ENCODE peak calls at places on chromosomes 7 and 10, in five cellular contexts. One of them, this sample, is unnamed.

GRCh38 chr7:30163231-30163894 is 28.6 kb downstream of the MTURN start:
- DNase-seq in adrenal gland: peak; percentile 30
- DNase-seq in fibroblast of the aortic adventitia: no peak
- DNase-seq in CD8-positive, alpha-beta memory T cell: peak; percentile 44
- DNase-seq in OCI-LY7: peak; percentile 18
- DNase-seq in this sample: no peak

GRCh38 chr7:43799605-43800004 is 41.1 kb downstream of the BLVRA start:
- DNase-seq in adrenal gland: no peak
- DNase-seq in fibroblast of the aortic adventitia: no peak
- DNase-seq in CD8-positive, alpha-beta memory T cell: no peak
- DNase-seq in OCI-LY7: no peak
- DNase-seq in this sample: no peak

GRCh38 chr7:144513332-144513731 is 109.8 kb upstream of the NOBOX start:
- DNase-seq in adrenal gland: peak; percentile 11
- DNase-seq in fibroblast of the aortic adventitia: peak; percentile 20
- DNase-seq in CD8-positive, alpha-beta memory T cell: no peak
- DNase-seq in OCI-LY7: no peak
- DNase-seq in this sample: peak; percentile 4

GRCh38 chr7:34190299-34190698 is 285.0 kb downstream of the BMPER start:
- DNase-seq in adrenal gland: no peak
- DNase-seq in fibroblast of the aortic adventitia: peak; percentile 16
- DNase-seq in CD8-positive, alpha-beta memory T cell: no peak
- DNase-seq in OCI-LY7: no peak
- DNase-seq in this sample: no peak

GRCh38 chr10:29734980-29735627 is 100.3 kb upstream of the SVIL start:
- DNase-seq in adrenal gland: peak; percentile 69
- DNase-seq in fibroblast of the aortic adventitia: peak; percentile 43
- DNase-seq in CD8-positive, alpha-beta memory T cell: peak; percentile 53
- DNase-seq in OCI-LY7: no peak
- DNase-seq in this sample: peak; percentile 67

GRCh38 chr10:87596351-87596750 is 63.3 kb upstream of the PAPSS2 start:
- DNase-seq in adrenal gland: no peak
- DNase-seq in fibroblast of the aortic adventitia: no peak
- DNase-seq in CD8-positive, alpha-beta memory T cell: no peak
- DNase-seq in OCI-LY7: no peak
- DNase-seq in this sample: no peak

GRCh38 chr7:102075126-102075525 is 211.5 kb upstream of the SH2B2 start:
- DNase-seq in adrenal gland: no peak
- DNase-seq in fibroblast of the aortic adventitia: no peak
- DNase-seq in CD8-positive, alpha-beta memory T cell: no peak
- DNase-seq in OCI-LY7: no peak
- DNase-seq in this sample: no peak

GRCh38 chr10:69895759-69896158 is 94.1 kb downstream of the COL13A1 start:
- DNase-seq in adrenal gland: no peak
- DNase-seq in fibroblast of the aortic adventitia: peak; percentile 92
- DNase-seq in CD8-positive, alpha-beta memory T cell: no peak
- DNase-seq in OCI-LY7: no peak
- DNase-seq in this sample: no peak

GRCh38 chr10:43249962-43250624 is 16.8 kb downstream of the RASGEF1A start:
- DNase-seq in adrenal gland: no peak
- DNase-seq in fibroblast of the aortic adventitia: no peak
- DNase-seq in CD8-positive, alpha-beta memory T cell: no peak
- DNase-seq in OCI-LY7: no peak
- DNase-seq in this sample: peak; percentile 6

GRCh38 chr10:122190151-122190550 is 80.9 kb upstream of the BTBD16 start:
- DNase-seq in adrenal gland: no peak
- DNase-seq in fibroblast of the aortic adventitia: no peak
- DNase-seq in CD8-positive, alpha-beta memory T cell: no peak
- DNase-seq in OCI-LY7: no peak
- DNase-seq in this sample: no peak

GRCh38 chr7:112830769-112831168 is 40.6 kb upstream of the TMEM168 start:
- DNase-seq in adrenal gland: no peak
- DNase-seq in fibroblast of the aortic adventitia: no peak
- DNase-seq in CD8-positive, alpha-beta memory T cell: no peak
- DNase-seq in OCI-LY7: no peak
- DNase-seq in this sample: no peak

GRCh38 chr10:36802523-36803153 is 322.8 kb upstream of the ANKRD30A start:
- DNase-seq in adrenal gland: no peak
- DNase-seq in fibroblast of the aortic adventitia: peak; percentile 60
- DNase-seq in CD8-positive, alpha-beta memory T cell: no peak
- DNase-seq in OCI-LY7: no peak
- DNase-seq in this sample: peak; percentile 66

GRCh38 chr7:134619627-134620331 is 26.9 kb upstream of the BPGM start:
- DNase-seq in adrenal gland: no peak
- DNase-seq in fibroblast of the aortic adventitia: peak; percentile 91
- DNase-seq in CD8-positive, alpha-beta memory T cell: no peak
- DNase-seq in OCI-LY7: no peak
- DNase-seq in this sample: no peak

GRCh38 chr10:112344261-112344660 is 29.7 kb upstream of the ACSL5 start:
- DNase-seq in adrenal gland: no peak
- DNase-seq in fibroblast of the aortic adventitia: no peak
- DNase-seq in CD8-positive, alpha-beta memory T cell: no peak
- DNase-seq in OCI-LY7: no peak
- DNase-seq in this sample: no peak

GRCh38 chr10:34061846-34062245 is 727.4 kb upstream of the NRP1 start:
- DNase-seq in adrenal gland: no peak
- DNase-seq in fibroblast of the aortic adventitia: no peak
- DNase-seq in CD8-positive, alpha-beta memory T cell: no peak
- DNase-seq in OCI-LY7: no peak
- DNase-seq in this sample: no peak

GRCh38 chr10:122310311-122311050 is 39.4 kb downstream of the BTBD16 start:
- DNase-seq in adrenal gland: peak; percentile 74
- DNase-seq in fibroblast of the aortic adventitia: no peak
- DNase-seq in CD8-positive, alpha-beta memory T cell: no peak
- DNase-seq in OCI-LY7: no peak
- DNase-seq in this sample: peak; percentile 76

GRCh38 chr7:22140597-22140996 is 194.9 kb upstream of the CDCA7L start:
- DNase-seq in adrenal gland: no peak
- DNase-seq in fibroblast of the aortic adventitia: no peak
- DNase-seq in CD8-positive, alpha-beta memory T cell: no peak
- DNase-seq in OCI-LY7: no peak
- DNase-seq in this sample: no peak

GRCh38 chr7:155356323-155357105 is 58.8 kb downstream of the INSIG1 start:
- DNase-seq in adrenal gland: no peak
- DNase-seq in fibroblast of the aortic adventitia: no peak
- DNase-seq in CD8-positive, alpha-beta memory T cell: no peak
- DNase-seq in OCI-LY7: no peak
- DNase-seq in this sample: peak; percentile 39

GRCh38 chr10:129963831-129964501 is at the start of gene EBF3:
- DNase-seq in adrenal gland: peak; percentile 42
- DNase-seq in fibroblast of the aortic adventitia: peak; percentile 88
- DNase-seq in CD8-positive, alpha-beta memory T cell: peak; percentile 39
- DNase-seq in OCI-LY7: no peak
- DNase-seq in this sample: peak; percentile 64

GRCh38 chr7:50436133-50436802 is 13.9 kb downstream of the FIGNL1 start:
- DNase-seq in adrenal gland: peak; percentile 27
- DNase-seq in fibroblast of the aortic adventitia: peak; percentile 69
- DNase-seq in CD8-positive, alpha-beta memory T cell: no peak
- DNase-seq in OCI-LY7: no peak
- DNase-seq in this sample: no peak

GRCh38 chr7:70527489-70527888 is 604.5 kb upstream of the GALNT17 start:
- DNase-seq in adrenal gland: no peak
- DNase-seq in fibroblast of the aortic adventitia: no peak
- DNase-seq in CD8-positive, alpha-beta memory T cell: no peak
- DNase-seq in OCI-LY7: no peak
- DNase-seq in this sample: no peak

GRCh38 chr7:104032486-104032885 is 43.0 kb upstream of the RELN start:
- DNase-seq in adrenal gland: no peak
- DNase-seq in fibroblast of the aortic adventitia: no peak
- DNase-seq in CD8-positive, alpha-beta memory T cell: no peak
- DNase-seq in OCI-LY7: no peak
- DNase-seq in this sample: no peak

GRCh38 chr7:107742678-107743566 is 1.0 kb upstream of the CBLL1 start:
- DNase-seq in adrenal gland: peak; percentile 56
- DNase-seq in fibroblast of the aortic adventitia: no peak
- DNase-seq in CD8-positive, alpha-beta memory T cell: no peak
- DNase-seq in OCI-LY7: no peak
- DNase-seq in this sample: no peak

GRCh38 chr10:31213959-31214358 is 105.1 kb upstream of the ZEB1 start:
- DNase-seq in adrenal gland: no peak
- DNase-seq in fibroblast of the aortic adventitia: no peak
- DNase-seq in CD8-positive, alpha-beta memory T cell: no peak
- DNase-seq in OCI-LY7: no peak
- DNase-seq in this sample: no peak

GRCh38 chr10:70589762-70590662 is 12.5 kb downstream of the PRF1 start:
- DNase-seq in adrenal gland: no peak
- DNase-seq in fibroblast of the aortic adventitia: peak; percentile 88
- DNase-seq in CD8-positive, alpha-beta memory T cell: no peak
- DNase-seq in OCI-LY7: no peak
- DNase-seq in this sample: no peak

GRCh38 chr10:129877773-129878371 is 86.2 kb downstream of the EBF3 start:
- DNase-seq in adrenal gland: peak; percentile 11
- DNase-seq in fibroblast of the aortic adventitia: peak; percentile 11
- DNase-seq in CD8-positive, alpha-beta memory T cell: peak; percentile 6
- DNase-seq in OCI-LY7: peak; percentile 41
- DNase-seq in this sample: peak; percentile 24

GRCh38 chr10:7233259-7233991 is 177.4 kb downstream of the SFMBT2 start:
- DNase-seq in adrenal gland: no peak
- DNase-seq in fibroblast of the aortic adventitia: no peak
- DNase-seq in CD8-positive, alpha-beta memory T cell: no peak
- DNase-seq in OCI-LY7: no peak
- DNase-seq in this sample: no peak

GRCh38 chr7:35253182-35253679 is 669 bp downstream of the TBX20 start:
- DNase-seq in adrenal gland: no peak
- DNase-seq in fibroblast of the aortic adventitia: peak; percentile 35
- DNase-seq in CD8-positive, alpha-beta memory T cell: no peak
- DNase-seq in OCI-LY7: peak; percentile 41
- DNase-seq in this sample: no peak

GRCh38 chr10:119025336-119025735 is 4.2 kb upstream of the NANOS1 start:
- DNase-seq in adrenal gland: peak; percentile 45
- DNase-seq in fibroblast of the aortic adventitia: peak; percentile 68
- DNase-seq in CD8-positive, alpha-beta memory T cell: no peak
- DNase-seq in OCI-LY7: no peak
- DNase-seq in this sample: peak; percentile 94

GRCh38 chr10:79249156-79250121 is 97.8 kb upstream of the PPIF start:
- DNase-seq in adrenal gland: no peak
- DNase-seq in fibroblast of the aortic adventitia: no peak
- DNase-seq in CD8-positive, alpha-beta memory T cell: no peak
- DNase-seq in OCI-LY7: peak; percentile 82
- DNase-seq in this sample: no peak
- H3K4me3 ChIP-seq in adrenal gland: no peak overlapping the region
- H3K4me3 ChIP-seq in fibroblast of the aortic adventitia: no peak overlapping the region
- H3K4me3 ChIP-seq in CD8-positive, alpha-beta memory T cell: no peak overlapping the region
- H3K4me3 ChIP-seq in OCI-LY7: peak overlapping the region; percentile 76
- H3K4me3 ChIP-seq in this sample: no peak overlapping the region

DNA sequence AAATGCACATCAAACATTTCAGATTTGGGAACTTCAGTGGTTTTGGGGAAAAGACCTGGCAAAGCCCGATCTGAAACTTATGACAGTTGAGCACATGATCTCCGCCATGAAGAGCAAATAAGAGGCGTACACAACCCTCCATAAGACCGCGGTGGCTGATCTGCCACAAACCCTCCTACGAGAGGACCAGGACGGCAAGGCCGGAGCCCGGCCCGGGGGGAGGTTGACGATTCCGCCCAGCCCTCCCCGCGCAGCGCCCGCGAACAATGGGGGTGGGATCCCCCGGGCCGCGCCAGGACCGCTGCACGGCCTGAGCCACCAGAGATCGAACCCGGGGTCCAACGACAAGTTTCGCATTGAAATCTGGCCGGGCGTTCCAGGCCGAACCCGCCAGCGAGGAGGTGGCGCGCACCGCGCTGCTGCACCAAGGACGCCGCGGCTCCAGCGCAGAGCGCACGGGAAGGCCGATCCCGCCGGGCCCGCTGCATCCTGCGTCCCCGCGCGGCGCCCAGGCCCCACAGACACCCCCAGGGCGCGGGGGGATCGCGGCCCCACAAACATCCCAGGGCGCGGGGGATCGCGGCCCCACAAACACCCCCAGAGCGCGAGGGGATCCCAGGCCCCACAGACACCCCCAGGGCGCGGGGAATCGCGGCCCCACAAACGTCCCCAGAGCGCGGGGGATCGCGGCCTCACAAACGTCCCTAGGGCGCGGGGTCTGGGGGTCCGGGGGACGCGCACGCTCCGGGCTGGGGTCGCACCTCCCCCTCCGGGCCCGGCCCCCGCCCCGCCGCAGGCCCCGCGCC is 644 bp downstream of the DIP2C start:
- DNase-seq in adrenal gland: peak; percentile 54
- DNase-seq in fibroblast of the aortic adventitia: peak; percentile 54
- DNase-seq in CD8-positive, alpha-beta memory T cell: no peak
- DNase-seq in OCI-LY7: no peak
- DNase-seq in this sample: peak; percentile 39
- H3K4me3 ChIP-seq in adrenal gland: peak overlapping the region; percentile 27
- H3K4me3 ChIP-seq in fibroblast of the aortic adventitia: peak overlapping the region; percentile 77
- H3K4me3 ChIP-seq in CD8-positive, alpha-beta memory T cell: no peak overlapping the region
- H3K4me3 ChIP-seq in OCI-LY7: no peak overlapping the region
- H3K4me3 ChIP-seq in this sample: peak overlapping the region; percentile 38

DNA sequence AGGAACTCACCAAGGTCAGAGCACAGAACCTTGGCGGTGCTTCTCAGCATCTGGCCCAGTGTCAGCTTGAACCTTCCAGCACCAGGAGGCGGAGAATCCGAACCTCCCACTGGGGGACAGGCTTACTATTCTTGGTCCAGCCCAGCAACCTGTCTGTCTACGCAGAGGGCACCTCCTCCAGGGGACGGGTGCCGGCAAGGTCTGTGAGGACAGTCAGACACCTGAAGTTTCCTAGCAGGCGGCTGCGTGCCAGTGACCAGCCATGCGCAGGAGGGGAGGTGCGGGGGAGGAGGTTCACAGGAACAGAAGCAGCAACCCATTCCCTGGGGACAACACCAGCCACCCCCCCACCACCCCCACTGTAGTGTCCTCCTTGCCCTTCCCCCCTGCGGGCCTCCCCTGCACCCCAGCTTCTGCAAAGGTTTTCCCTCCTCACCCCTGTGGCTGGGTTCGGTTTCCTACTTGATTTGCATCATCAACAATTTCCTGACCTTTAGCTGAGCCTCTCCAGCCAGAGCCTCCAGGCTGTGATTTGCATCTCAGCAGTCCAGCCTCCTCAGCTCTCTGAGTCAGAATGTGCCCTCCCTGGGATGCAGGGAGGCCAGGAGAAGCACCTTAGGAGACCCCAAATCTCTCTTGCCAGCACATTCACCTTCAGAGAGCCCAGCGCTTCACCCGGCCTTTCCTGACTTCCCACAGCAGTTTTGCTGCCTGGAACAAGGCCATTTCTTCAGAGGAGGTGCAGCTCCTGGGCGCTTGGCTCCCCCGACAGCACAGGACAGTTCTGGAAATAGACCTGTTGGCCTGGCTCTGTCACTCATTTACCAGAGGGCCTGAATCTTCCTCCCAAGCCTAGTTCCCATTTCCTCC is 107.5 kb upstream of the NPS start:
- DNase-seq in adrenal gland: peak; percentile 15
- DNase-seq in fibroblast of the aortic adventitia: no peak
- DNase-seq in CD8-positive, alpha-beta memory T cell: no peak
- DNase-seq in OCI-LY7: no peak
- DNase-seq in this sample: peak; percentile 39
- H3K4me3 ChIP-seq in adrenal gland: no peak overlapping the region
- H3K4me3 ChIP-seq in fibroblast of the aortic adventitia: no peak overlapping the region
- H3K4me3 ChIP-seq in CD8-positive, alpha-beta memory T cell: no peak overlapping the region
- H3K4me3 ChIP-seq in OCI-LY7: no peak overlapping the region
- H3K4me3 ChIP-seq in this sample: no peak overlapping the region

DNA sequence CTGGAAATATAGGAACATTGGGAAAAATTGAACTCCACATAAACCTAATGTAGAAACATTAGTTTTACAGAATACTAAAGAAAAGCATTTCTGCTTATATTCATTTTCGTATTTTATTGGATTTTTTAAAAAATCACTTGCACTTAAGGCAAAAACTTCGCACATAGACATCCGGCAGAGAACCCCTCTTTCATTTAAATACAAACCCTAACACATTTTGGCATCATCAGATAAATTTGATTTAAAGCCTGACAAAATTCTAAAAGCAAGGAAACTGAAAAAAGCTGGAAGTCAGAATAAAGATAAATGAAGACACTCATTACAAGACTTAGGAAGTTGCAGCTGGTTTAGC is 396 bp upstream of the EXOC4 start:
- DNase-seq in adrenal gland: no peak
- DNase-seq in fibroblast of the aortic adventitia: no peak
- DNase-seq in CD8-positive, alpha-beta memory T cell: no peak
- DNase-seq in OCI-LY7: no peak
- DNase-seq in this sample: no peak
- H3K4me3 ChIP-seq in adrenal gland: no peak overlapping the region
- H3K4me3 ChIP-seq in fibroblast of the aortic adventitia: no peak overlapping the region
- H3K4me3 ChIP-seq in CD8-positive, alpha-beta memory T cell: no peak overlapping the region
- H3K4me3 ChIP-seq in OCI-LY7: peak overlapping the region; percentile 78
- H3K4me3 ChIP-seq in this sample: no peak overlapping the region

This sample was measured in body of pancreas.